ENCODE peak calls at places on chromosome 9, in five cellular contexts. Y is thyroid gland, M is prostate gland, G is right lobe of liver, F is transverse colon. I is an unnamed sample.

GRCh38 chr9:114852050-114852594 is 46.3 kb upstream of the TNFSF15 start:
- DNase-seq in Y (no peak), M (peak; percentile 48), G (no peak), F (no peak), I (no peak)

GRCh38 chr9:126558051-126558665 is 55.6 kb upstream of the LMX1B start:
- DNase-seq in Y (peak; percentile 85), M (peak; percentile 49), G (peak; percentile 73), F (peak; percentile 68), I (peak; percentile 49)

GRCh38 chr9:85610074-85610855 is 131.5 kb downstream of the AGTPBP1 start:
- DNase-seq in Y (peak; percentile 18), M (peak; percentile 30), G (no peak), F (no peak), I (no peak)

GRCh38 chr9:96246267-96246671 is 55.7 kb downstream of the HSD17B3 start:
- DNase-seq in Y (no peak), M (no peak), G (peak; percentile 80), F (no peak), I (no peak)

GRCh38 chr9:136193891-136194279 is 11.0 kb downstream of the LHX3 start:
- DNase-seq in Y (no peak), M (no peak), G (no peak), F (no peak), I (no peak)

GRCh38 chr9:3508531-3509374 is 17.0 kb downstream of the RFX3 start:
- DNase-seq in Y (no peak), M (peak; percentile 14), G (no peak), F (no peak), I (no peak)

GRCh38 chr9:95515272-95516113 is 1.3 kb downstream of the PTCH1 start:
- DNase-seq in Y (no peak), M (no peak), G (no peak), F (peak; percentile 37), I (peak; percentile 66)

GRCh38 chr9:134190232-134191121 is 26.1 kb upstream of the RNU6ATAC start:
- DNase-seq in Y (no peak), M (no peak), G (peak; percentile 83), F (no peak), I (peak; percentile 42)

GRCh38 chr9:69857828-69858227 is 37.2 kb downstream of the CFAP95 start:
- DNase-seq in Y (no peak), M (no peak), G (no peak), F (no peak), I (no peak)

GRCh38 chr9:33239922-33240321 is at the start of gene SPINK4:
- DNase-seq in Y (no peak), M (no peak), G (no peak), F (no peak), I (no peak)

DNA sequence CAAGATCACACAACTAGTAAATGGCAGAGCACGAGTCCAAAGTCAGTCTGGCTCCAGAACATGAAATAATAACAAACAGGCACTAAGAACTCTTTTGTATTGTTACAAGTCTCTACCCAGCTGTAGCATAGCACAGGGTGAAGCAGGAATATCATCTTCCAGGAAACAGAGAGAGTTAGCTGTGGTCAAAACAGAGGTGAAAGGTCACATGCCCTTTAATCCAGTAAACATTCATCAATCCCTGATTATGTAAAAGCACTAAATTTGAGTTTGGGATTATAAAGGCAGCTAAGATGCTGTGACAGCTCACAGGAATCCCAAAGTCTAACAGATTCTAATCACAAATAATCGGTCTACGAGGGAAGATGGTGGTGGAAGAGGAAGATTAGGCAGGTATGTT is 133.0 kb upstream of the ASTN2 start:
- DNase-seq in Y (no peak), M (no peak), G (no peak), F (no peak), I (no peak)
- H3K9me3 ChIP-seq in Y (no peaks in the 10 kb centered on the region), M (no peaks in the 10 kb centered on the region), G (no peaks in the 10 kb centered on the region), F (no peaks in the 10 kb centered on the region), I (no peaks in the 10 kb centered on the region)

GRCh38 chr9:37914701-37915358 is 10.9 kb upstream of the SLC25A51 start:
- DNase-seq in Y (no peak), M (no peak), G (no peak), F (no peak), I (no peak)

GRCh38 chr9:37914154-37914551 is 10.2 kb upstream of the SLC25A51 start:
- DNase-seq in Y (no peak), M (no peak), G (no peak), F (no peak), I (no peak)

GRCh38 chr9:37911271-37911681 is 7.3 kb upstream of the SLC25A51 start:
- DNase-seq in Y (no peak), M (no peak), G (peak; percentile 36), F (no peak), I (no peak)

GRCh38 chr9:37915911-37916470 is 12.1 kb upstream of the SLC25A51 start:
- DNase-seq in Y (no peak), M (no peak), G (no peak), F (no peak), I (no peak)

DNA sequence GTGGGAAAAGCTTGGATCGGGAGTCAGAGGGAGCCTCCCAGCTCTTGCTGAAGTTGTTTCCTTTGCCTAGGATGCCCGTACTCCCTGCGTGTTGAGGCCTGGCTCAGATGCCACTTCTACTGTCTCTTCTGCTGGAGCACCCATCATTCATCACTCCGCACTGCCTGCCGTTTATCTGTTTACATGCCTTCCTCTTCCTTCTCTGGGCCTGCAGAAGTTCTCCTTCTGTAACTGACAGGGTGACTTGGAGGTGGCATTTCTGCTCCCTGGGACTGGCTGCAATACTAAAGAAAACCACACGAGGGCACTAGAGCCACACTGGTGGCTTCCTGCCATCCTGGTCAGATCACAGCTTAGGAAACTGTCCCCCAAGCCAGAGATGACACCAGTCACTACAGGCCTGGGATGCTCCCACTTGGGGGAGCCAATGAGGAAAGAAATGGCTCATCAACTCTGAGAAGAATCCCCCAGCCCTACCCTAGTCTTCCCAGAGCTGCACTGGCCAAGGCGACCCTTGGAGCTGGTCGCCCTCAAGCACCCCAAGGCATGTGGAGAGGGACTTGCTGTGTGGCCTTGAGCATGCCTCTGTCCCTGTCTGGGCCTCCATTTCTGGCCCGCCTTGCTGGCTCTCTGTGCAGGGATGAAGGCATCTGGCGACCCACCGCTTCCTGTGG is 9.7 kb upstream of the SLC25A51 start:
- DNase-seq in Y (peak; percentile 72), M (peak; percentile 82), G (peak; percentile 81), F (peak; percentile 86), I (peak; percentile 66)
- H3K27ac ChIP-seq in Y (no peak overlapping the region), M (no peak overlapping the region), G (no peak overlapping the region), F (no peak overlapping the region), I (no peak overlapping the region)

GRCh38 chr9:6149315-6149714 is 66.3 kb upstream of the IL33 start:
- DNase-seq in Y (no peak), M (no peak), G (no peak), F (no peak), I (peak; percentile 31)
- TF ChIP-seq POLR2A in Y (no peak), M (no peak), G (no peak), F (no peak), I (no peak)

DNA sequence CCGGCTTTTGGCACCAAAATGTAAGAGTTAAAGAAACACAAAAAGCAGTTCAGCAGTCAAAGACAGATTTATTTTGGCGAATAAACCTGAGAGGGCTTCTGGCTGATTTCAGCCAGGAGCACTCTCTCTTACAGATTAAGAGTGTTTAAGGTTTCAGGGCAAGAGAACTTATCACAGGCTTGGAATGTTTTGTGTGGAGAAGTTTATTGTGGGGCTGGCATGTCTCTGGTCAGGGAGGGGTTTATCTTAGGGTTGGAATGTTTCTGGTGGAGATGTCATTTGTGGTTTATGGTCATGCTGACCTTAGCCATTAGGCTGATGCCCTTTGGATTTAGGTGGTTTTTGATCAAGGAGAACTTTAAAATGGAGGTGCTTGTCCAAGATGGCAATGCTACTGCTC is 622.3 kb upstream of the PTPRD start:
- DNase-seq in Y (no peak), M (no peak), G (no peak), F (no peak), I (no peak)
- H3K9me3 ChIP-seq in Y (no peaks in the 10 kb centered on the region), M (no peaks in the 10 kb centered on the region), G (no peaks in the 10 kb centered on the region), F (no peaks in the 10 kb centered on the region), I (no peaks in the 10 kb centered on the region)

GRCh38 chr9:129487658-129488483 is 133.0 kb downstream of the C9orf50 start:
- DNase-seq in Y (peak; percentile 50), M (no peak), G (peak; percentile 68), F (no peak), I (peak; percentile 64)
- H3K27ac ChIP-seq in Y (peak overlapping the region; percentile 100), M (peak overlapping the region; percentile 99), G (peak overlapping the region; percentile 96), F (peak overlapping the region; percentile 100), I (peak overlapping the region; percentile 93)

DNA sequence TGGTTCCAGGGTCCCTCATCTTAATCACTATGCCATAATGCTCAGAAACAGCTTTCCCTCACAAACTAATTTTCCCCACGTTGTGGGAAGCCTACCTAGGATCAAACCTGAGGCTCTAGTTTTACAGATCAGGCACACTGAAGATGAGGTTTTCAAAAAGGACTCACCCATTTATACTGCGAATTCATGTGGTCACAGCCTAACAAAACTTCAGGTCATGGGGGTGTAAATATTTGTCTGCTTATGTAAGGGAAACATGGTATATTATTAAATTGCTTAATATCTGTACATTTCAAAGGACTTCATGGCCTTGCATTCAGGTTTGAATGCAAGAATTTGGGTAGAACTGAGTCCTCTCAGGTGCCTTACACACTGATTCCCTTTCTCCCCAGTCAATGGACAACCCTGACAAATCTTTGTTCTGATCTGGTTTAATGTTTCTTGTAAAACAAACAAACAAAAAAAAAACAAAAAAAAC is 12.1 kb downstream of the ZFAND5 start:
- DNase-seq in Y (no peak), M (no peak), G (no peak), F (no peak), I (no peak)
- TF ChIP-seq POLR2A in Y (no peak), M (no peak), G (no peak), F (peak; percentile 8), I (no peak)

GRCh38 chr9:123423036-123423640 is 67.1 kb downstream of the CRB2 start:
- DNase-seq in Y (no peak), M (no peak), G (peak; percentile 35), F (no peak), I (no peak)

GRCh38 chr9:123422593-123422992 is 66.6 kb downstream of the CRB2 start:
- DNase-seq in Y (no peak), M (no peak), G (peak; percentile 12), F (no peak), I (no peak)

GRCh38 chr9:123421211-123421585 is 65.2 kb downstream of the CRB2 start:
- DNase-seq in Y (no peak), M (no peak), G (no peak), F (no peak), I (no peak)

GRCh38 chr9:123420560-123421210 is 64.7 kb downstream of the CRB2 start:
- DNase-seq in Y (no peak), M (no peak), G (no peak), F (no peak), I (no peak)

DNA sequence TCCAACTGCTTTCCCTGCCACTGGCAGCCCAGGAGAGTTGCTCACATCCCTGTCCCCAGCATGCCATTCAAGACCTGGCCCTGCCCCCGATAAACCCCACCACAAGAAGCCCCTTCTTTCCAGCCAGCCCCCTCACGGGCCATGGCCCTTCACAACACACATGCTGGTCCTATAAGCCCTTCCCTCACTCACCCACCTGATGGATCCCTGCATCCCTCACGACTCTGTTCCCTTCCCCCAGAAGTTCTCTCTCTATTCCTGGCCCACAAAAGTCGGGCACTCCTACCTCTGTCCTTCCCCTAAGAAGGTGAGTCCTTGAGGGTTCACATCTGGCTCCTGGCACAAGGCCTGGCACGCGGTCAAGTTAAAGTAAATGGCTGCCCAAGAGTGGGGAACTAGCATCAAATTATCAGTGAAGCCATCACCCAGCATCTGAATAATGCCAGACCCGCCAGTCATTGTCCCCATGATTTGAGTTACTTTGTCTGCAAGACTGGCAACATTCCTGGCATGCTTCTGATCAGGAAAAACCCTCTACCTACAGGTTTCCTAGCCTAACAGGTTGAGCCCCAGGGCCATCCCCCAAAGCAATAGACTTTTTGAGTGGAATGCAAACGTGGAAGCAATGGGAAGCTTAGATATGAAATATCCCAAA is 65.9 kb downstream of the CRB2 start:
- DNase-seq in Y (no peak), M (no peak), G (no peak), F (no peak), I (no peak)
- H3K9me3 ChIP-seq in Y (no peaks in the 10 kb centered on the region), M (no peaks in the 10 kb centered on the region), G (no peaks in the 10 kb centered on the region), F (no peaks in the 10 kb centered on the region), I (no peaks in the 10 kb centered on the region)

I was measured in heart left ventricle.